ENCODE peak calls at places on chromosome 12, in eight cellular contexts. F is adrenal gland, N is AG09309, S is A549, Y is colonic mucosa, B is astrocyte, E is body of pancreas, G is psoas muscle. P is an unnamed sample.

GRCh38 chr12:109741970-109742372 is 28.3 kb downstream of the FAM222A start:
- DNase-seq in G (peak), F (peak), Y (no peak), E (peak), N (no peak), S (no peak), B (no peak), P (no peak)

GRCh38 chr12:46268349-46268616 is 560 bp downstream of the SLC38A1 start:
- DNase-seq in G (no peak), E (no peak), Y (no peak), B (peak), S (no peak), N (no peak), F (no peak), P (no peak)

GRCh38 chr12:81216739-81217138 is 138.9 kb downstream of the ACSS3 start:
- DNase-seq in B (no peak), G (no peak), S (no peak), E (no peak), F (no peak), N (no peak), Y (no peak), P (no peak)

GRCh38 chr12:118102070-118102469 is 1.7 kb downstream of the VSIG10 start:
- DNase-seq in G (no peak), E (peak), B (no peak), Y (peak), F (no peak), N (no peak), S (peak), P (no peak)

GRCh38 chr12:6526201-6526600 is 8.1 kb upstream of the GAPDH start:
- DNase-seq in E (no peak), Y (no peak), G (no peak), B (no peak), S (no peak), F (no peak), N (no peak), P (no peak)

GRCh38 chr12:131510431-131510830 is 200.5 kb upstream of the SFSWAP start:
- DNase-seq in G (no peak), Y (no peak), F (no peak), S (no peak), N (no peak), B (no peak), E (no peak), P (no peak)

GRCh38 chr12:113464852-113465719 is 6.6 kb downstream of the LHX5 start:
- DNase-seq in B (no peak), N (no peak), E (no peak), S (no peak), F (no peak), Y (no peak), G (no peak), P (no peak)

GRCh38 chr12:22729898-22730443 is 105.0 kb downstream of the ETNK1 start:
- DNase-seq in F (no peak), B (peak), G (no peak), S (no peak), E (no peak), N (peak), Y (no peak), P (peak)

GRCh38 chr12:80598004-80598606 is 109.3 kb upstream of the MYF6 start:
- DNase-seq in G (no peak), E (peak), Y (no peak), F (no peak), N (peak), S (no peak), B (peak), P (peak)

GRCh38 chr12:517538-517937 is 57.8 kb downstream of the B4GALNT3 start:
- DNase-seq in N (no peak), E (no peak), F (no peak), Y (no peak), G (no peak), S (no peak), B (no peak), P (no peak)

GRCh38 chr12:57782608-57783465 is at the start of gene TSFM:
- DNase-seq in Y (peak), B (peak), N (peak), G (peak), S (peak), E (peak), F (peak), P (peak)

GRCh38 chr12:57781801-57782200 is 786 bp upstream of the TSFM start:
- DNase-seq in S (no peak), Y (no peak), G (no peak), N (no peak), B (no peak), E (no peak), F (no peak), P (no peak)

GRCh38 chr12:57783466-57783801 is 847 bp downstream of the TSFM start:
- DNase-seq in F (no peak), N (no peak), S (no peak), B (no peak), E (no peak), Y (no peak), G (no peak), P (no peak)

GRCh38 chr12:57782243-57782607 is 362 bp upstream of the TSFM start:
- DNase-seq in N (no peak), Y (no peak), F (no peak), B (no peak), E (no peak), S (no peak), G (no peak), P (no peak)

DNA sequence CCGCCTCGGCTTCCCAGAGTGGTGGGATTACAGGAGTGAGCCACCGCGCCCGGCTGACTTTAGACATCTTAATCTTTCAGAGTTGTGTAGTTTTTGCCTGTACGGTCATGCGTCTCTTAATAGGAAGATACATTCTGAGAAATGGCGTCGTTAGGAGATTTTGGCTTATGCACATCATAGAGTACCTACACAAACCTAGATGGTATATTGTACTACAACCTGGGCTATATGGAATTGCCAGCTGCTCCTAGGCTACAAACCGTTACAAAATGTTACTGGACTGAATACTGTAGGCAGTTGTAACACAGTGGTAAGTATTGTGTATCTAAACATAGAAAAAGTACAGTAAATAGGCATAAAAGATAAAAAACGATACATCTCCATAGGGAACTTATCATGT is 1.3 kb downstream of the TSFM start:
- DNase-seq in G (no peak), Y (no peak), E (no peak), S (no peak), B (no peak), N (no peak), F (no peak), P (no peak)
- H3K4me3 ChIP-seq in G (peak), Y (no peak), E (no peak), S (peak), B (no peak), N (no peak), F (no peak), P (no peak)

GRCh38 chr12:14955876-14956811 is 5.3 kb downstream of the ARHGDIB start:
- DNase-seq in N (no peak), B (no peak), E (no peak), S (no peak), G (no peak), F (no peak), Y (no peak), P (no peak)
- H3K4me3 ChIP-seq in N (no peak), B (no peak), E (no peak), S (no peak), G (peak), F (no peak), Y (no peak), P (no peak)

DNA sequence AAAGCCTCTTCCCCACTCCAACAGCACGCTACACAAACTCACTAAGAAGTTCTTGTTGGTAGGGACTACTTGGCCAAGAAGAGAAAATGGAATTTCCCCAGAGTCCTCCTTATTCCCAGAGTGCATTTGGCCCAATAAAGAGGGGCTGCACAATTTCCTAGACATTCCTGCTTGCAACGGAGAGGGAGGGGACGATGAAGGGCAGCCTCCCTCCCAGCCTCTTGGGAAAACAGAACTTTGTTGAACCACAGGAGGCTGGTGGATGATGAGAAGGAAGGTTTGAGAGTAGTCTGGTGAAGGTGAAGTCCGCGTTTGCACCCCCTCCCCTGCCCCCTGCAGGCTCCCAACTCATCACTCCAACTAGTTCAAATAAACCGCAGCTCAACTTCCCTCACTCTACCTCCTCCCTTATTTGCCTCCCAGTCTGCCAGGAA is 19.1 kb upstream of the TBX3 start:
- DNase-seq in E (no peak), F (no peak), B (no peak), Y (no peak), G (no peak), S (no peak), N (no peak), P (no peak)
- H3K4me3 ChIP-seq in E (no peak), F (no peak), B (no peak), Y (no peak), G (no peak), S (no peak), N (no peak), P (no peak)

GRCh38 chr12:67442347-67442841 is 173.2 kb downstream of the CAND1 start:
- DNase-seq in E (peak), S (no peak), Y (no peak), G (peak), N (no peak), B (no peak), F (peak), P (no peak)

GRCh38 chr12:67439611-67440010 is 170.5 kb downstream of the CAND1 start:
- DNase-seq in N (no peak), Y (no peak), S (no peak), F (no peak), G (no peak), E (no peak), B (no peak), P (no peak)

GRCh38 chr12:67442896-67443295 is 173.7 kb downstream of the CAND1 start:
- DNase-seq in N (no peak), G (no peak), E (no peak), S (no peak), B (no peak), Y (no peak), F (no peak), P (no peak)

GRCh38 chr12:67444542-67444941 is 175.4 kb downstream of the CAND1 start:
- DNase-seq in Y (no peak), S (no peak), G (no peak), B (no peak), E (no peak), F (no peak), N (no peak), P (no peak)

GRCh38 chr12:67441736-67442346 is 172.7 kb downstream of the CAND1 start:
- DNase-seq in Y (peak), G (peak), F (peak), S (peak), N (peak), E (peak), B (peak), P (no peak)
- H3K4me3 ChIP-seq in Y (no peak), G (peak), F (no peak), S (no peak), N (no peak), E (no peak), B (no peak), P (no peak)

GRCh38 chr12:96486751-96487150 is 2.6 kb upstream of the CFAP54 start:
- DNase-seq in Y (no peak), S (no peak), N (no peak), B (no peak), E (no peak), F (no peak), G (no peak), P (no peak)
- H3K4me3 ChIP-seq in Y (no peak), S (no peak), N (no peak), B (no peak), E (no peak), F (no peak), G (no peak), P (no peak)

GRCh38 chr12:68855771-68856170 is 47.8 kb downstream of the MDM2 start:
- DNase-seq in G (no peak), E (no peak), F (no peak), Y (no peak), S (no peak), N (no peak), B (no peak), P (no peak)
- H3K4me3 ChIP-seq in G (no peak), E (no peak), F (no peak), Y (no peak), S (no peak), N (no peak), B (no peak), P (no peak)